ENCODE peak calls at places on chromosomes 12 and 14, in ten cellular contexts. P is A549; R is CD8-positive, alpha-beta T cell; I is body of pancreas; B is psoas muscle; S is gastrocnemius medialis; E is CD8-positive, alpha-beta memory T cell; W is astrocyte; A is adipocyte; M is lower lobe of right lung. C is an unnamed sample.

GRCh38 chr12:124738636-124739467 is 124.8 kb downstream of the SCARB1 start:
- DNase-seq in P (no peak), R (no peak), I (no peak), B (no peak), S (no peak), E (no peak), W (peak; percentile 94), A (no peak), M (no peak), C (no peak)

GRCh38 chr14:59187802-59188460 is 536 bp upstream of the DAAM1 start:
- DNase-seq in P (peak; percentile 6), R (peak; percentile 55), I (peak; percentile 32), B (peak; percentile 24), S (peak; percentile 4), E (peak; percentile 30), W (no peak), A (peak; percentile 53), M (peak; percentile 52), C (peak; percentile 43)

GRCh38 chr14:56137842-56138241 is 19.6 kb downstream of the PELI2 start:
- DNase-seq in P (no peak), R (no peak), I (peak; percentile 54), B (no peak), S (no peak), E (no peak), W (no peak), A (no peak), M (no peak), C (no peak)

GRCh38 chr14:33568935-33569579 is 381.8 kb downstream of the EGLN3 start:
- DNase-seq in P (no peak), R (no peak), I (no peak), B (no peak), S (no peak), E (no peak), W (peak; percentile 56), A (peak; percentile 13), M (no peak), C (no peak)

GRCh38 chr12:63826002-63826585 is 18.4 kb upstream of the SRGAP1 start:
- DNase-seq in P (peak; percentile 72), R (no peak), I (peak; percentile 26), B (no peak), S (no peak), E (no peak), W (peak; percentile 44), A (peak; percentile 89), M (no peak), C (no peak)

GRCh38 chr12:52126605-52127578 is 47.4 kb downstream of the SMIM41 start:
- DNase-seq in P (peak; percentile 1), R (no peak), I (no peak), B (no peak), S (peak; percentile 51), E (no peak), W (no peak), A (no peak), M (no peak), C (no peak)

GRCh38 chr14:71431169-71431525 is 501.1 kb upstream of the RGS6 start:
- DNase-seq in P (no peak), R (no peak), I (no peak), B (no peak), S (no peak), E (no peak), W (no peak), A (no peak), M (no peak), C (no peak)

GRCh38 chr14:49860988-49861387 is 8.4 kb upstream of the NEMF start:
- DNase-seq in P (no peak), R (no peak), I (no peak), B (no peak), S (no peak), E (no peak), W (no peak), A (peak; percentile 16), M (no peak), C (no peak)

GRCh38 chr12:100954118-100954517 is 159.5 kb downstream of the ANO4 start:
- DNase-seq in P (no peak), R (no peak), I (no peak), B (no peak), S (no peak), E (no peak), W (no peak), A (no peak), M (no peak), C (no peak)
- H3K4me1 ChIP-seq in P (no peaks in the 10 kb centered on the region), R (no peaks in the 10 kb centered on the region), I (no peaks in the 10 kb centered on the region), B (no peaks in the 10 kb centered on the region), S (no peaks in the 10 kb centered on the region), E (no peaks in the 10 kb centered on the region), W (peaks cover 33% of the 10 kb centered on the region), A (peaks cover under 1% of the 10 kb centered on the region), M (no peaks in the 10 kb centered on the region), C (no peaks in the 10 kb centered on the region)

GRCh38 chr12:104356231-104357115 is 52.9 kb downstream of the EID3 start:
- DNase-seq in P (no peak), R (no peak), I (no peak), B (no peak), S (no peak), E (no peak), W (no peak), A (peak; percentile 62), M (no peak), C (no peak)

GRCh38 chr12:104358353-104359003 is 54.9 kb downstream of the EID3 start:
- DNase-seq in P (no peak), R (peak; percentile 64), I (peak; percentile 71), B (peak; percentile 32), S (no peak), E (peak; percentile 43), W (no peak), A (peak; percentile 78), M (peak; percentile 73), C (peak; percentile 63)

GRCh38 chr12:104355630-104356029 is 52.1 kb downstream of the EID3 start:
- DNase-seq in P (no peak), R (no peak), I (no peak), B (no peak), S (no peak), E (no peak), W (no peak), A (peak; percentile 45), M (no peak), C (no peak)

GRCh38 chr12:104359216-104359615 is 55.7 kb downstream of the EID3 start:
- DNase-seq in P (no peak), R (no peak), I (no peak), B (no peak), S (no peak), E (no peak), W (no peak), A (peak; percentile 41), M (no peak), C (no peak)

DNA sequence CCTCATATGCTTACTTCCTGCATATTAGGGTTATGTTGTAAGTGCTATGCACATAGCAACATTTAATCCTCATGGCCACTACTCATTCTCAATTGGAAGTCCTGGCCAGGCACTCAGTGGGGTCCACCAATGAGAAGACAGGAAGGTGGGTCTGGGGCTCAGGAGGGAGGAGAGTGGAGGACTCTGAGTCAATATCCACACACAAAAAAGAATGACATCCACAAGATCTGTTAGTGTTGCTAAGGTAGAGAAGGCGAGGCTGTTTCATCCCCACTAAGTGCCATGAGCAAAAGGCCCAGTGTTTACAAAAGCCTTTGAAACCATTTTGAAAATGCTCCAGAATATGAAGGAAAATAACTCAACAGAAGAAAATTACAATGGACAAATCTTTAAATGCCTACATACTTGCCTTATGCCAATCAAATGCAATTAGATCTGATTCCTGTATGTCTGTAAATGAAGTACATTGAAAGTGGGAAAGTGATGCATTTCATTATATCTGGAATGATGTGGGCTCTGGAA is 54.0 kb downstream of the EID3 start:
- DNase-seq in P (peak; percentile 68), R (no peak), I (no peak), B (no peak), S (no peak), E (no peak), W (peak; percentile 36), A (peak; percentile 79), M (no peak), C (no peak)
- H3K4me3 ChIP-seq in P (no peak overlapping the region), R (no peak overlapping the region), I (no peak overlapping the region), B (no peak overlapping the region), S (no peak overlapping the region), E (no peak overlapping the region), W (no peak overlapping the region), A (no peak overlapping the region), M (no peak overlapping the region), C (no peak overlapping the region)

DNA sequence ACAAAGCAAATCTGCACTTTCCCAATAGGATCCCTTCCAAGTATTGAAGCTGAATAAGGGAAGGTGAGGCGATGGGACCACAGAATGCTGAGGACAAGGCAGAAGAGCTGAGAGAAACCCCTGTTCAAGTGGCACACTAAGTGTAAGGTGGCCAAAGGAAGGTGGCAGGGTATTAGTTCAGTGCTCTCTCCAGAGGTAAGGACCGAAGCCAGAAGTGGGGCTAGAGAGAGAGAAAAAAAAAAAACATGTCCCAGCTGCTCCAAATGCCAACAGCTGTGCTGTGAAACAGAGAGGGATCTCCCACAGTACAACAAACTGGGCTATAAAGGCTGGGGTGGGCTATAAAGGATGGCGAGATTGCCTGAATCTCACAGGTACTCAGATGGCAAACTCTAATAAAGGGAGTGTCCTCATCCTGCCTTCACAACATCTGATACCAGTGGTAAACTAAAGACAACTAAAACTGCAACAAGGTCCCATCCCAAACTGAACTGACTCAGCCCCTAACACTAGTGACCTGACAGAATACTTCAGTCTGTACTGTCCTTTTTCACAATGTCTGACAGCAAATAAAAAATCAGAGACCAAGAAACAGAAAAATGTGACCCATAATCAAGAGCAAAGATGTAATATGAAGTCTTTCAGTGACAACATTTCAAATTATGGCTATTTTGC is 47.9 kb downstream of the CDK17 start:
- DNase-seq in P (no peak), R (no peak), I (no peak), B (no peak), S (no peak), E (no peak), W (no peak), A (no peak), M (no peak), C (no peak)
- H3K4me1 ChIP-seq in P (no peaks in the 10 kb centered on the region), R (peaks cover 58% of the 10 kb centered on the region), I (peaks cover 18% of the 10 kb centered on the region), B (peaks cover 19% of the 10 kb centered on the region), S (peaks cover 64% of the 10 kb centered on the region), E (peaks cover 79% of the 10 kb centered on the region), W (no peaks in the 10 kb centered on the region), A (peaks cover 18% of the 10 kb centered on the region), M (peaks cover 80% of the 10 kb centered on the region), C (no peaks in the 10 kb centered on the region)

GRCh38 chr12:92142251-92142896 is 3.3 kb downstream of the BTG1 start:
- DNase-seq in P (no peak), R (no peak), I (no peak), B (no peak), S (no peak), E (no peak), W (no peak), A (peak; percentile 14), M (no peak), C (no peak)
- H3K4me3 ChIP-seq in P (peak overlapping the region; percentile 91), R (peak overlapping the region; percentile 66), I (peak overlapping the region; percentile 14), B (peak overlapping the region; percentile 86), S (peak overlapping the region; percentile 89), E (peak overlapping the region; percentile 98), W (peak overlapping the region; percentile 92), A (peak overlapping the region; percentile 95), M (peak overlapping the region; percentile 87), C (peak overlapping the region; percentile 93)

DNA sequence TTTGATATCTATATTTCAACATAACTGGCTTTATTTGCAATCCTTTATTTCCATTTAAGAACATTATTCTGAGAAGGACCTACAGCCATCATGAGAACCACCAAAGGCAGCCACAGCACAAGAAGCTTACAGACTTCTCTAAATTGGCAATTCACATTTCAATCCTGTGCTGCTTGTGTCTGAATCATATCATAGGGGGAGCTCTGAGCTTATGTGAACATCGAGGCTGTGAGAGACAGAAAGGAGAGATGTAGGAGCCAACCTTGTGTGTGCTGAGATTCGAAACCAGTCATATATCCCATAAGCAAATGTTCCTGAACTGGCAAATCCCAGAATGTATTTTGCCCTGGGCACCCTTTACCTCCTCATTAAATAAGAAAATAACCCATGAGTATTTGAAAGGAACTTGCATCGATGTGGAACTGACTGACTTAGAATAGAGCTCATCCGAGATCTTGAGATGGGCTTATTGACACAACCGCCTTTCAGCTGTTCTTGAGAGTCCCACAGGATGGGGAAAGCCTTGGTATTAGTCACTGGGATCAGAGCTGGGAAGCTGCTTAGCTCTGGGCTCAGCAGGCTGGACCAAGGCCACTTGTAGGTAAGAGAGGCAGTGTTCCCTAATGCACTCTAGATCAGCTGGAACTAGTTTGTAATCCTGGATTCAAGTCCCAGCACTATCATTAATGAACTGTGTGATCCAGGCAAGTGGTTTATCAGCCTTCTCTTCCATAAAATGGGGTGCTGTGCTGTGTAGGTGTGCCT is 329.8 kb downstream of the CACNA1C start:
- DNase-seq in P (no peak), R (no peak), I (no peak), B (no peak), S (no peak), E (no peak), W (no peak), A (peak; percentile 40), M (no peak), C (no peak)
- H3K4me1 ChIP-seq in P (no peaks in the 10 kb centered on the region), R (no peaks in the 10 kb centered on the region), I (no peaks in the 10 kb centered on the region), B (no peaks in the 10 kb centered on the region), S (no peaks in the 10 kb centered on the region), E (no peaks in the 10 kb centered on the region), W (peaks cover 3% of the 10 kb centered on the region), A (peaks cover 49% of the 10 kb centered on the region), M (peaks cover 34% of the 10 kb centered on the region), C (peaks cover 4% of the 10 kb centered on the region)